ENCODE peak calls at places on chromosome 19, in eight cellular contexts. O, D, Q, U, K, M, C and Z are unnamed samples.

GRCh38 chr19:4089400-4089908 is 22.8 kb upstream of the ZBTB7A start:
- DNase-seq in O (no peak), D (no peak), Q (peak), U (no peak), K (peak), M (no peak), C (no peak), Z (no peak)

GRCh38 chr19:18006895-18007604 is 920 bp upstream of the ARRDC2 start:
- DNase-seq in O (peak), D (peak), Q (peak), U (no peak), K (peak), M (peak), C (peak), Z (peak)

GRCh38 chr19:9032136-9032626 is 22.0 kb upstream of the MUC16 start:
- DNase-seq in O (no peak), D (no peak), Q (no peak), U (no peak), K (no peak), M (no peak), C (no peak), Z (no peak)

GRCh38 chr19:30743702-30744101 is 371.5 kb downstream of the ZNF536 start:
- DNase-seq in O (no peak), D (no peak), Q (no peak), U (no peak), K (no peak), M (no peak), C (no peak), Z (no peak)

GRCh38 chr19:47445937-47446402 is 25.7 kb downstream of the SLC8A2 start:
- DNase-seq in O (no peak), D (no peak), Q (peak), U (no peak), K (peak), M (no peak), C (peak), Z (peak)

GRCh38 chr19:1814833-1815604 is 2.9 kb upstream of the ATP8B3 start:
- DNase-seq in O (no peak), D (no peak), Q (no peak), U (no peak), K (no peak), M (no peak), C (no peak), Z (no peak)

GRCh38 chr19:53965091-53965490 is 2.4 kb downstream of the CACNG8 start:
- DNase-seq in O (no peak), D (no peak), Q (no peak), U (no peak), K (no peak), M (no peak), C (no peak), Z (no peak)

GRCh38 chr19:45771331-45771933 is 2.4 kb upstream of the SIX5 start:
- DNase-seq in O (no peak), D (no peak), Q (no peak), U (no peak), K (no peak), M (no peak), C (no peak), Z (no peak)

GRCh38 chr19:13053761-13054604 is 48.7 kb downstream of the LYL1 start:
- DNase-seq in O (no peak), D (peak), Q (no peak), U (no peak), K (peak), M (no peak), C (no peak), Z (peak)

GRCh38 chr19:51034704-51035103 is at the start of gene KLK12:
- DNase-seq in O (no peak), D (no peak), Q (no peak), U (no peak), K (no peak), M (no peak), C (no peak), Z (no peak)

GRCh38 chr19:48633148-48634035 is 3.8 kb downstream of the DBP start:
- DNase-seq in O (no peak), D (no peak), Q (no peak), U (no peak), K (peak), M (no peak), C (no peak), Z (peak)

GRCh38 chr19:40267601-40267997 is 17.5 kb downstream of the AKT2 start:
- DNase-seq in O (no peak), D (no peak), Q (no peak), U (no peak), K (no peak), M (no peak), C (no peak), Z (no peak)

GRCh38 chr19:29671393-29672076 is 6.3 kb downstream of the PLEKHF1 start:
- DNase-seq in O (peak), D (no peak), Q (peak), U (peak), K (peak), M (peak), C (peak), Z (no peak)

GRCh38 chr19:42090687-42091086 is 14.7 kb downstream of the ZNF574 start:
- DNase-seq in O (no peak), D (no peak), Q (no peak), U (no peak), K (peak), M (no peak), C (no peak), Z (no peak)

GRCh38 chr19:41939861-41940442 is 11.7 kb upstream of the ERFL start:
- DNase-seq in O (no peak), D (peak), Q (peak), U (no peak), K (peak), M (no peak), C (peak), Z (no peak)

GRCh38 chr19:939922-940321 is 14.1 kb downstream of the ARID3A start:
- DNase-seq in O (no peak), D (no peak), Q (no peak), U (no peak), K (no peak), M (no peak), C (no peak), Z (no peak)

GRCh38 chr19:19342086-19343015 is 21.7 kb downstream of the MAU2 start:
- DNase-seq in O (no peak), D (peak), Q (no peak), U (no peak), K (peak), M (no peak), C (no peak), Z (no peak)

GRCh38 chr19:49767380-49767779 is 579 bp downstream of the AP2A1 start:
- DNase-seq in O (no peak), D (peak), Q (no peak), U (no peak), K (no peak), M (no peak), C (no peak), Z (no peak)

GRCh38 chr19:41951686-41952172 is 7.4 kb downstream of the RABAC1 start:
- DNase-seq in O (peak), D (peak), Q (peak), U (peak), K (peak), M (peak), C (peak), Z (peak)

GRCh38 chr19:46198756-46199155 is 30.8 kb upstream of the IGFL1 start:
- DNase-seq in O (no peak), D (no peak), Q (no peak), U (no peak), K (no peak), M (no peak), C (no peak), Z (no peak)

GRCh38 chr19:40414536-40415535 is 1.7 kb upstream of the PRX start:
- DNase-seq in O (no peak), D (no peak), Q (no peak), U (no peak), K (no peak), M (no peak), C (no peak), Z (no peak)

GRCh38 chr19:2733930-2734588 is 5.8 kb downstream of the SLC39A3 start:
- DNase-seq in O (no peak), D (no peak), Q (no peak), U (no peak), K (peak), M (no peak), C (no peak), Z (no peak)

GRCh38 chr19:38653028-38653571 is 5.7 kb downstream of the ACTN4 start:
- DNase-seq in O (no peak), D (no peak), Q (no peak), U (no peak), K (peak), M (no peak), C (no peak), Z (no peak)

GRCh38 chr19:8444677-8445487 is at the start of gene HNRNPM:
- DNase-seq in O (peak), D (peak), Q (peak), U (peak), K (peak), M (peak), C (peak), Z (peak)